ENCODE peak calls at places on chromosomes 13 and 19, in four cellular contexts. G is HepG2, K is GM12878, E is K562. S is an unnamed sample.

GRCh38 chr13:25267715-25268114 is 19.6 kb downstream of the MTMR6 start:
- DNase-seq in G (no peak), K (no peak), E (no peak), S (peak; percentile 10)

GRCh38 chr19:58545286-58546068 is 1.6 kb downstream of the TRIM28 start:
- DNase-seq in G (no peak), K (no peak), E (peak; percentile 23), S (no peak)

GRCh38 chr13:19713186-19713965 is 69.4 kb downstream of the PSPC1 start:
- DNase-seq in G (no peak), K (peak; percentile 13), E (peak; percentile 50), S (no peak)

GRCh38 chr19:1133471-1133929 is 29.7 kb downstream of the GPX4 start:
- DNase-seq in G (no peak), K (peak; percentile 79), E (peak; percentile 20), S (peak; percentile 41)

GRCh38 chr13:44136693-44137268 is 236.8 kb upstream of the SERP2 start:
- DNase-seq in G (no peak), K (no peak), E (no peak), S (no peak)

GRCh38 chr13:27980280-27980998 is 8.1 kb downstream of the URAD start:
- DNase-seq in G (no peak), K (no peak), E (no peak), S (no peak)

GRCh38 chr13:71618154-71618553 is 248.8 kb downstream of the DACH1 start:
- DNase-seq in G (no peak), K (no peak), E (no peak), S (no peak)

GRCh38 chr19:33000510-33000909 is 28.5 kb downstream of the FAAP24 start:
- DNase-seq in G (no peak), K (no peak), E (no peak), S (no peak)

GRCh38 chr19:39937094-39937493 is 2.7 kb upstream of the FCGBP start:
- DNase-seq in G (no peak), K (peak; percentile 36), E (no peak), S (no peak)

GRCh38 chr19:33220115-33220514 is 5.5 kb downstream of the SLC7A10 start:
- DNase-seq in G (no peak), K (no peak), E (no peak), S (no peak)

GRCh38 chr19:8654591-8655339 is 24.3 kb downstream of the NFILZ start:
- DNase-seq in G (no peak), K (no peak), E (peak; percentile 70), S (peak; percentile 59)

GRCh38 chr19:18636969-18637629 is at the start of gene KLHL26:
- DNase-seq in G (no peak), K (no peak), E (no peak), S (no peak)

GRCh38 chr13:110559429-110559943 is 2.0 kb downstream of the RAB20 start:
- DNase-seq in G (no peak), K (no peak), E (no peak), S (no peak)

GRCh38 chr19:57527136-57527881 is at the start of gene ZNF549:
- DNase-seq in G (peak; percentile 94), K (peak; percentile 55), E (peak; percentile 50), S (peak; percentile 93)
- TF ChIP-seq BHLHE40 in G (peak; percentile 73), K (peak; percentile 72), E (no peak), S (no peak)

GRCh38 chr13:39682310-39682709 is 26.8 kb downstream of the COG6 start:
- DNase-seq in G (no peak), K (no peak), E (no peak), S (no peak)

GRCh38 chr13:39685652-39686051 is 30.2 kb downstream of the COG6 start:
- DNase-seq in G (no peak), K (no peak), E (no peak), S (no peak)

GRCh38 chr13:39688278-39688677 is 32.8 kb downstream of the COG6 start:
- DNase-seq in G (no peak), K (no peak), E (no peak), S (no peak)

GRCh38 chr13:39682788-39683187 is 27.3 kb downstream of the COG6 start:
- DNase-seq in G (no peak), K (peak; percentile 11), E (no peak), S (no peak)

GRCh38 chr13:39684531-39685137 is 29.2 kb downstream of the COG6 start:
- DNase-seq in G (peak; percentile 31), K (no peak), E (peak; percentile 5), S (peak; percentile 3)
- TF ChIP-seq POLR2AphosphoS2 in G (no peak), K (no peak), E (no peak), S (no peak)

GRCh38 chr13:94495806-94496205 is 16.3 kb upstream of the DCT start:
- DNase-seq in G (no peak), K (no peak), E (no peak), S (no peak)

DNA sequence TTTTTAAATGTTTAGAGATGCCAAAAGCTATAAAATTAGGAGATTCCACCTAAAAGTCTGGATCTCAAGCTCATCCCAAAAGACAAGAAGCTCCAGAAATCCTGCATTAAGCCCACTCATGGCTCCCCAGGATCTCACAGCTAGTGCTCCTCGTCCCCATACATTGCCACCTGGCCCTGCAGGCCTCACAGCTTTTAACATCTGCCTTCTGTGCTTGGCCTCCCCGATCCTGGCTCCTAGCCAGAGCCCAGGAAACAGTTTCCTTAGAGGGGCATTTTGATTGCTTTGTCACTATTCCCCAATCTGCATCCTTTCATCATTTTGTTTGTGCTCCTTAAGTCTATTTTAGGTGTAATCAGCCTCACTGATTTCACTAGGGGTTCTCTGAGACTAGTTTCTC is 14.5 kb upstream of the DCT start:
- DNase-seq in G (no peak), K (no peak), E (no peak), S (no peak)
- TF ChIP-seq BHLHE40 in G (no peak), K (no peak), E (no peak), S (no peak)

DNA sequence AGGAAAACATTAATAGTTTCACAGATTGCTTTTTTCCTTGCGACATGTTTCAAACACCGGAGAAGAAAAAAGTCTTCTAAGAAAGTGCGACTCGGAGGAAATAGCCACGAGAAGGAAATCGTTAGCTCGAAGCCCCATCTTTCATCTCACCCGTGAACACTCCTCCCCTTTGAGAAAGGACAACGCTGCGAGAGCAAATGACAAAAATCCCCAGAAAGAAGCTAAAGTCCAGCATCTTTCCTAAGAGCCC is 65.5 kb downstream of the KCNRG start:
- DNase-seq in G (no peak), K (no peak), E (no peak), S (no peak)
- TF ChIP-seq POLR2AphosphoS2 in G (no peak), K (no peak), E (no peak), S (no peak)

DNA sequence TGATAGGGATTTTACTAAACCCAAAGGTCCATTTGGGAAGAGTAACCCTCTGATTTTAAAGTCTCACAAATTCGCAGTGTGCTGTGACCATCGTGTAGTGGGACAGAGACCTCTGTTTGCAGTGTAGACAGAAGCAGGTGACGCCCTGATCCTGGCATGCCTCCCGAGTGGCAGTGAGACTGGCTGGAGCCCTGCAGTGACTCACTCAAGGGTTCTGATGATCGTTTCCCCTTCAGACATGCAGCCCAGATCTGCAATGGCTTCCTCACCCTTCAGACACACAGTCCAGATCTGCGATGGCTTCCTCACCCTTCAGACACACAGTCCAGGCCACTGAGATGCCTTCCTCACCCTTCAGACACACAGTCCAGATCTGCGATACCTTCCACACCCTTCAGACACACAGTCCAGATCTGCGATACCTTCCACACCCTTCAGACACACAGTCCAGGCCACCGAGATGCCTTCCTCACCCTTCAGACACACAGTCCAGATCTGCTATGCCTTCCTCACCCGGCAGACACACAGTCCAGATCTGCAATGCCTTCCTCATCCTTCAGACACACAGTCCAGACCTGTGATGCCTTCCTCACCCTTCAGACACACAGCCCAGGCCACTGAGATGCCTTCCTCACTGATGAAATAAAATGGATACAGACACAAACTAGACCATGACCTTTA is 125.2 kb downstream of the ATP11A start:
- DNase-seq in G (no peak), K (no peak), E (no peak), S (no peak)
- TF ChIP-seq BHLHE40 in G (no peak), K (no peak), E (no peak), S (no peak)

DNA sequence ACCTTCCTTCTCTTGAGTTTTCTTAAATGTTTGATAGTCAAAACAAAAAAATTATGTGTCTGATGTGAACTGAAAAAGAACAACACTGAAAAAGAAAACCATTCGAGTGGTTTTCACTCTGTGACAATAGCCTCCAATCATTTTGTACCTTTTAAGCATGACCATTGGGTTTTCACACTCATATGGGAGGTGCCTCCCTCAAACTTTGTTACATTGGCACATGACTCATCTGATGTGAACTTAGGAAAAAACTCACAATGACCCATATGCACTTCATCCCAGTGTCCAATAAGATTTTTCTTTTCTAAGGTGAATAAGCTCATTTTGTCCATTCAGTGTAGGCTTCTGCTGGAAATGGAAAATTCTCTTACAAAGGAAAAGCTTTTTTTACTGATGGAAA is 66.6 kb upstream of the XPO4 start:
- DNase-seq in G (no peak), K (peak; percentile 15), E (no peak), S (no peak)
- TF ChIP-seq POLR2AphosphoS2 in G (no peak), K (no peak), E (no peak), S (no peak)